ENCODE peak calls at places on chromosomes 5 and 9, in ten cellular contexts. H is GM12865; W is dorsolateral prefrontal cortex; S is CD8-positive, alpha-beta T cell; Q is OCI-LY7; P is foreskin fibroblast; M is chondrocyte; T is astrocyte of the cerebellum; U is tibial artery; N is Calu3. C is an unnamed sample.
A peak's percentile ranks its signal among the peaks of the same experiment; 100 is the strongest.

GRCh38 chr5:45521067-45521466 is 175.1 kb downstream of the HCN1 start:
- DNase-seq in M (no peak), W (no peak), S (no peak), P (peak; percentile 0), Q (no peak), N (peak; percentile 27), H (no peak), T (peak; percentile 39), U (no peak), C (peak; percentile 20)

GRCh38 chr9:121322037-121322736 is 47.9 kb downstream of the STOM start:
- DNase-seq in W (no peak), U (no peak), M (no peak), P (peak; percentile 85), S (no peak), Q (no peak), H (no peak), N (no peak), T (peak; percentile 69), C (no peak)

GRCh38 chr5:134110382-134110781 is 4.1 kb upstream of the TCF7 start:
- DNase-seq in W (no peak), S (peak; percentile 27), M (no peak), P (no peak), H (peak; percentile 71), Q (no peak), T (no peak), U (no peak), N (no peak), C (no peak)

GRCh38 chr5:117235814-117236213 is 661.2 kb upstream of the SEMA6A start:
- DNase-seq in S (no peak), N (no peak), P (no peak), Q (no peak), W (no peak), H (no peak), T (no peak), U (no peak), M (no peak), C (no peak)

GRCh38 chr5:88142801-88143692 is 125.6 kb downstream of the TMEM161B start:
- DNase-seq in M (no peak), S (no peak), N (no peak), P (no peak), U (peak; percentile 76), Q (no peak), T (no peak), H (no peak), W (no peak), C (peak; percentile 14)

GRCh38 chr5:18792145-18792544 is 1157.9 kb downstream of the TAF11L14 start:
- DNase-seq in H (no peak), T (no peak), P (no peak), U (no peak), N (peak; percentile 87), W (no peak), M (no peak), Q (no peak), S (no peak), C (no peak)

GRCh38 chr9:136561779-136562178 is 15.9 kb upstream of the NOTCH1 start:
- DNase-seq in P (no peak), S (peak; percentile 4), U (no peak), M (no peak), W (no peak), Q (no peak), T (no peak), N (no peak), H (no peak), C (no peak)

GRCh38 chr5:81534481-81534840 is 140.5 kb upstream of the ACOT12 start:
- DNase-seq in Q (no peak), T (no peak), W (no peak), M (no peak), P (no peak), S (no peak), U (no peak), H (no peak), N (no peak), C (no peak)

GRCh38 chr9:77649109-77649812 is 1.1 kb upstream of the GNA14 start:
- DNase-seq in W (no peak), U (no peak), Q (no peak), T (no peak), P (peak; percentile 9), N (no peak), S (no peak), H (no peak), M (no peak), C (no peak)

GRCh38 chr5:42912184-42912766 is 100.6 kb upstream of the SELENOP start:
- DNase-seq in W (no peak), H (peak; percentile 52), P (peak; percentile 43), U (no peak), M (no peak), N (peak; percentile 71), S (peak; percentile 69), T (peak; percentile 24), Q (peak; percentile 33), C (no peak)

GRCh38 chr5:1510631-1511030 is 13.1 kb downstream of the LPCAT1 start:
- DNase-seq in U (peak; percentile 57), H (no peak), P (no peak), N (no peak), W (peak; percentile 41), S (peak; percentile 13), T (no peak), M (peak; percentile 93), Q (no peak), C (no peak)

GRCh38 chr9:90724880-90725279 is 76.7 kb upstream of the SYK start:
- DNase-seq in T (no peak), Q (peak; percentile 10), W (no peak), S (no peak), M (no peak), U (no peak), P (no peak), N (no peak), H (no peak), C (no peak)

GRCh38 chr9:90724112-90724511 is 77.5 kb upstream of the SYK start:
- DNase-seq in U (no peak), S (no peak), T (no peak), W (no peak), Q (no peak), H (no peak), N (no peak), P (no peak), M (no peak), C (no peak)

GRCh38 chr9:90727498-90727897 is 74.1 kb upstream of the SYK start:
- DNase-seq in M (no peak), Q (no peak), W (no peak), T (no peak), S (no peak), P (no peak), N (peak; percentile 24), U (no peak), H (no peak), C (no peak)

GRCh38 chr9:90729351-90729750 is 72.3 kb upstream of the SYK start:
- DNase-seq in P (no peak), Q (no peak), U (no peak), W (no peak), T (no peak), S (no peak), H (no peak), N (no peak), M (no peak), C (no peak)

DNA sequence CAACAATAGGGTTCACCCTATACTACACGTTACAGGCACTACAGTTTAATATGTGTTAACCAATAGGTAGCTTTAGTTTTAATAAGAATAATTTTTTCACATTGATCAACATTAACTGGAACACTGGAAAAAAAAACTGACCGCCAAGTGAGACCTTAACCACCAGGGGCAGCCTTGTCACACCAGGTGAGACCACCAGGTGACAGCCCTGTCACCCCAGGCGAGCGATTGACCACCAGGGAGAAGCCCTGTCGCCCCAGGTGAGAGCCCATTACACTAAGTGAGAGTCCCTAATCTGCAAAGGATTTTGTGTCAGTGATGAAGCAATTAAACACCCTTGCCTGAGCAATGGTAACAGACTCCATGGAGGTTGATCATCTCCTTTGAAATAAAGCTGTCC is 75.4 kb upstream of the SYK start:
- DNase-seq in T (no peak), H (peak; percentile 2), M (no peak), Q (peak; percentile 58), N (no peak), W (no peak), U (no peak), P (no peak), S (no peak), C (no peak)
- TF ChIP-seq CTCF in T (no peak), H (no peak), M (peak; percentile 30), Q (peak; percentile 86), N (peak; percentile 24), W (no peak), U (no peak), P (no peak), S (no peak), C (peak; percentile 24)

GRCh38 chr9:16575142-16575877 is 295.2 kb downstream of the BNC2 start:
- DNase-seq in M (no peak), U (no peak), H (no peak), W (no peak), Q (no peak), P (no peak), T (no peak), S (no peak), N (no peak), C (no peak)
- TF ChIP-seq CTCF in M (peak; percentile 56), U (no peak), H (no peak), W (no peak), Q (no peak), P (no peak), T (no peak), S (no peak), N (no peak), C (no peak)

DNA sequence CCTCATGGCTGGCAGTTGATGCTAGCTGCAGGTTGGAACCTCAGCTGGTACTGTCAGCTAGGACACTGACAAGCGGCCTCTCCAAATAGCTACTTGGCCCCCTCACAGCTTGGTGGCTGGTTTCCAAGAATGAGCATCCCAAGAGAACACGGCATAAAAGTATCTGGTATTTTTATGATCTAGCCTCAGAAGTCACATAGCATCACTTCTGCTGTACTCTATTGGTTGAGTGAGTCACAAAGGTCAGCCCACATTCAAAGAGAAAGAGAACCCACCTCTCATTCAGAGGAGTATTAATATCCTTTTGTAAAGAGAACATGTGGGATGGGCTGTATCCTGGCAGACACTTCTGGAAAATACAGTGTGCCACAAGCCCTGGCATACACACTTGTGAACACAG is 6.0 kb upstream of the SIL1 start:
- DNase-seq in U (no peak), T (no peak), S (no peak), W (no peak), H (no peak), M (no peak), Q (no peak), N (no peak), P (no peak), C (no peak)
- TF ChIP-seq CTCF in U (no peak), T (no peak), S (no peak), W (no peak), H (no peak), M (no peak), Q (no peak), N (no peak), P (no peak), C (no peak)

DNA sequence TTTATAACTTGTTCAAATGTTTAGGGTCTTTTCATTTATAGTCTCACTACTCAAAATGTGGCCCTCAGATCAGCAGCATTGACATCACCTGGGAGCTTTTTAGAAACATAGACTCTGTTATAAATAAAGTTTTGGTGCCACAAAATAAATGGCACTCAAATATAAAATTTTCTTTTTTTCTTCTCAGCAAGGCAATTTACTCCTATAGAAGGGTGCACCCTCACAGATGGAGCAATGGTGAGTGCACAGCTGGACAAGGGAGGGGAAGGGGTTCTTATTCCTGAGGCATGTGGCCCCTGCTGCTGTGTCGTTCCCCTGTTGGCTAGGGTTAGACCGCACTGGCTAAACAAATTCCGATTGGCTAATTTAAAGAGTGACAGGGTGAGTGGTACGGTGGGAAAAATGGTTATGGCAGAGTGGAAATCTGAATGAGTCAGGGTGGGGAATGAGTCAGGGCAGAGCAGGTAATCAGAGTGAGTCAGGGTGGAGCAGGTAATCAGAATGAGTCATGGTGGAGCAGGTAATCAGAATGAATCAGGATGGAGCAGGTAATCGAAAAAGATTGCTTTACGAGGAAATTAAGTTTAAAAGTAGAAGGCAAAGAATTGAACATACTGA is 31.8 kb upstream of the C7 start:
- DNase-seq in H (no peak), N (peak; percentile 7), W (no peak), P (no peak), S (no peak), T (no peak), M (no peak), U (no peak), Q (no peak), C (no peak)
- TF ChIP-seq CTCF in H (no peak), N (no peak), W (no peak), P (no peak), S (no peak), T (no peak), M (no peak), U (no peak), Q (no peak), C (no peak)